ENCODE peak calls at places on chromosomes 3 and 15, in five cellular contexts. S is AG04450, B is fibroblast of mammary gland, N is activated B cell treated with CpG ODN at 0.5 μM for 24 hours, X is AG09309. D is an unnamed sample.
A peak's percentile ranks its signal among the peaks of the same experiment; 100 is the strongest.

GRCh38 chr3:197899833-197900478 is 50.0 kb upstream of the RPL35A start:
- DNase-seq in S (no peak), B (no peak), N (no peak), X (no peak), D (no peak)

GRCh38 chr3:31180274-31180673 is 285.8 kb upstream of the GADL1 start:
- DNase-seq in S (no peak), B (no peak), N (no peak), X (no peak), D (no peak)

GRCh38 chr3:43609406-43609805 is 12.4 kb downstream of the ANO10 start:
- DNase-seq in S (no peak), B (no peak), N (no peak), X (no peak), D (no peak)

GRCh38 chr3:40304352-40304751 is 5.2 kb upstream of the EIF1B start:
- DNase-seq in S (no peak), B (no peak), N (no peak), X (no peak), D (no peak)

GRCh38 chr15:25883860-25884259 is 20.7 kb upstream of the ATP10A start:
- DNase-seq in S (peak; percentile 79), B (peak; percentile 79), N (no peak), X (peak; percentile 85), D (peak; percentile 97)

GRCh38 chr15:57205027-57205855 is 171.1 kb upstream of the CGNL1 start:
- DNase-seq in S (no peak), B (no peak), N (no peak), X (no peak), D (no peak)

GRCh38 chr15:84804005-84804803 is 13.0 kb upstream of the ALPK3 start:
- DNase-seq in S (no peak), B (no peak), N (no peak), X (no peak), D (no peak)

GRCh38 chr3:126509565-126510322 is 7.8 kb downstream of the UROC1 start:
- DNase-seq in S (no peak), B (no peak), N (no peak), X (no peak), D (no peak)

GRCh38 chr3:61560452-61561373 is 658 bp upstream of the PTPRG start:
- DNase-seq in S (peak; percentile 46), B (peak; percentile 79), N (no peak), X (no peak), D (peak; percentile 85)

GRCh38 chr3:73292241-73292640 is 230.8 kb downstream of the EBLN2 start:
- DNase-seq in S (no peak), B (no peak), N (no peak), X (no peak), D (no peak)

GRCh38 chr15:84929795-84930371 is 45.4 kb downstream of the SLC28A1 start:
- DNase-seq in S (no peak), B (peak; percentile 22), N (no peak), X (no peak), D (peak; percentile 55)

GRCh38 chr3:162338514-162338913 is 841.9 kb downstream of the OTOL1 start:
- DNase-seq in S (no peak), B (peak; percentile 67), N (no peak), X (no peak), D (no peak)

GRCh38 chr3:196992461-196993065 is 23.9 kb upstream of the PIGZ start:
- DNase-seq in S (no peak), B (no peak), N (no peak), X (no peak), D (no peak)

GRCh38 chr3:14784087-14784596 is 34.6 kb upstream of the FGD5 start:
- DNase-seq in S (no peak), B (no peak), N (no peak), X (no peak), D (no peak)

GRCh38 chr3:98763076-98763475 is at the start of gene ST3GAL6:
- DNase-seq in S (no peak), B (peak; percentile 54), N (no peak), X (no peak), D (peak; percentile 24)

GRCh38 chr15:100115711-100116090 is 226.1 kb downstream of the ADAMTS17 start:
- DNase-seq in S (no peak), B (peak; percentile 80), N (no peak), X (no peak), D (peak; percentile 54)

GRCh38 chr3:56667973-56668579 is 15.0 kb downstream of the TASOR start:
- DNase-seq in S (no peak), B (no peak), N (no peak), X (no peak), D (no peak)

GRCh38 chr3:4504340-4505261 is 11.5 kb downstream of the ITPR1 start:
- DNase-seq in S (no peak), B (peak; percentile 3), N (no peak), X (no peak), D (no peak)

GRCh38 chr3:148943531-148944200 is 47.7 kb upstream of the GYG1 start:
- DNase-seq in S (peak; percentile 41), B (peak; percentile 96), N (no peak), X (peak; percentile 87), D (peak; percentile 92)

GRCh38 chr3:195075941-195076875 is 194.8 kb downstream of the XXYLT1 start:
- DNase-seq in S (no peak), B (peak; percentile 26), N (no peak), X (no peak), D (peak; percentile 38)

GRCh38 chr15:33066584-33066983 is 127.9 kb downstream of the FMN1 start:
- DNase-seq in S (no peak), B (no peak), N (no peak), X (no peak), D (no peak)

GRCh38 chr15:67185621-67186225 is 68.7 kb downstream of the AAGAB start:
- DNase-seq in S (no peak), B (peak; percentile 78), N (no peak), X (no peak), D (peak; percentile 76)

GRCh38 chr15:86515625-86516024 is 436.0 kb downstream of the AGBL1 start:
- DNase-seq in S (no peak), B (no peak), N (no peak), X (no peak), D (no peak)

GRCh38 chr3:81005992-81006391 is 755.5 kb downstream of the GBE1 start:
- DNase-seq in S (no peak), B (no peak), N (no peak), X (no peak), D (no peak)

GRCh38 chr15:83199288-83199687 is 8.3 kb downstream of the HDGFL3 start:
- DNase-seq in S (no peak), B (no peak), N (no peak), X (no peak), D (no peak)

GRCh38 chr3:71076361-71076997 is 507.0 kb downstream of the FOXP1 start:
- DNase-seq in S (no peak), B (peak; percentile 89), N (no peak), X (no peak), D (peak; percentile 49)

GRCh38 chr3:60708191-60708975 is 542.9 kb downstream of the FHIT start:
- DNase-seq in S (peak; percentile 63), B (peak; percentile 82), N (no peak), X (no peak), D (peak; percentile 71)

GRCh38 chr3:153970735-153971347 is 150.3 kb upstream of the ARHGEF26 start:
- DNase-seq in S (no peak), B (peak; percentile 52), N (no peak), X (no peak), D (peak; percentile 25)

GRCh38 chr3:154428369-154429206 is 1.4 kb downstream of the GPR149 start:
- DNase-seq in S (no peak), B (no peak), N (no peak), X (no peak), D (no peak)

GRCh38 chr3:39150803-39151631 is 2.4 kb downstream of the CSRNP1 start:
- DNase-seq in S (peak; percentile 87), B (peak; percentile 97), N (peak; percentile 30), X (peak; percentile 78), D (peak; percentile 96)

GRCh38 chr3:78633626-78634025 is 1134.2 kb downstream of the ROBO1 start:
- DNase-seq in S (no peak), B (peak; percentile 31), N (no peak), X (no peak), D (peak; percentile 31)

GRCh38 chr3:138412821-138413531 is 21.4 kb upstream of the ESYT3 start:
- DNase-seq in S (no peak), B (peak; percentile 29), N (no peak), X (no peak), D (peak; percentile 48)

GRCh38 chr15:45611305-45611704 is 23.5 kb upstream of the SQOR start:
- DNase-seq in S (no peak), B (peak; percentile 42), N (no peak), X (no peak), D (no peak)

GRCh38 chr15:37767841-37768455 is 166.5 kb upstream of the TMCO5A start:
- DNase-seq in S (no peak), B (peak; percentile 43), N (no peak), X (no peak), D (no peak)

DNA sequence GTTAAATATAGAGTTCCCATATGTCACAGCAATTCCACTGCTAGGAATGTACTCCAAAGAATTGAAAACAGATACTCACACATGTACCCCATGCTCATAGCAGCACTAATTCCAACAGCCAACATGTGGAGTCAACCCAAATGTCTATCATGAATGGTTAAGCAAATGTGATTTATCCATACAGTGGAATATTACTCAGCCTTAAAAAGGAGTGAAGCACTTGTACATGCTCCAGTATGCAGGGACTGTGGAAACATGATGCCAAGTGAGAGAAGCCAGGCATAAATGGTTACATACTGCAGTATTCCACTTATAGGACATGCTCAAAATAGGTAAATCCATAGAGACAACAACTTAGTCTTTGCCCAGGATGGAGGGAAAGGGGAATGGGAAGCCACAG is 73.9 kb upstream of the PCSK6 start:
- DNase-seq in S (no peak), B (no peak), N (no peak), X (no peak), D (no peak)
- TF ChIP-seq CTCF in S (no peak), B (no peak), N (no peak), X (no peak), D (no peak)

DNA sequence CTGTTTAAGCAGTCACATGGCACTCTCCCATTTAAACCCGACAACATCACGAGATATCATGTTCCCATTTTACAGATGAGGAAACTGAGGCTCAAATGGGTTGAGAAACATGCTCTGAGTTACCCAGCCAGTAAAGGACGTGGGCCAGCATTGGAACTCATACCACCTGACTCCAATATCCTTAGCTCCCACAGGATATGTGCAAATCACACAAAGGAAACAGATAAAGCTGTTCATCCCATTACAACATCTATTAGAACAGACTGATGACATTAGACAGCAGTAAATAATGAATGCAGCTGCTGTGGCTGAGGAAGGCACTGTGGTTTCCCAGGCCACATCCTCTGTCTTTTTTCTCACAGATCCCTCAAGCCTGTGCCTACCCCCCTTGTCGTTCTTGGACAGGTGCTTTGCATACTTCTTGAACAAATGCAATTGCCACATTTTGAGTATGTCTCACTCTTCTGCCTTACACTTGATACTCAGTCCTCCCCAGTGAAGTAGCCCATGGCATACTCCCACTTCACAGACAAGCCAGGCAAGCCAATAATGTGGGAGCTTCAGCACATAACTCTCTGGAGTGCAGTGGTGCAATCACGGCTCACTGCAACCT is 17.7 kb downstream of the FRMD4B start:
- DNase-seq in S (no peak), B (peak; percentile 34), N (no peak), X (no peak), D (peak; percentile 68)
- TF ChIP-seq CTCF in S (no peak), B (no peak), N (no peak), X (no peak), D (no peak)

GRCh38 chr3:186421946-186422345 is 59.9 kb upstream of the DGKG start:
- DNase-seq in S (no peak), B (peak; percentile 53), N (no peak), X (no peak), D (no peak)

GRCh38 chr3:186427627-186428026 is 65.6 kb upstream of the DGKG start:
- DNase-seq in S (no peak), B (no peak), N (no peak), X (no peak), D (no peak)

GRCh38 chr3:186425788-186426730 is 64.0 kb upstream of the DGKG start:
- DNase-seq in S (peak; percentile 47), B (peak; percentile 90), N (no peak), X (peak; percentile 82), D (peak; percentile 72)
- TF ChIP-seq CTCF in S (peak; percentile 57), B (peak; percentile 56), N (no peak), X (peak; percentile 58), D (peak; percentile 58)

GRCh38 chr15:61118885-61119284 is 110.2 kb downstream of the RORA start:
- DNase-seq in S (no peak), B (no peak), N (no peak), X (no peak), D (no peak)
- TF ChIP-seq CTCF in S (no peak), B (peak; percentile 10), N (no peak), X (no peak), D (no peak)